ENCODE peak calls at places on chromosomes 6 and 20, in four cellular contexts. One of them, this sample, is unnamed.

GRCh38 chr6:72382602-72383529 is 239.0 kb upstream of the KCNQ5 start:
- DNase-seq in tibial artery: no peak
- DNase-seq in astrocyte: no peak
- DNase-seq in hepatocyte: no peak
- DNase-seq in this sample: no peak

GRCh38 chr20:50312682-50313187 is 122.1 kb downstream of the CEBPB start:
- DNase-seq in tibial artery: peak; percentile 94
- DNase-seq in astrocyte: peak; percentile 94
- DNase-seq in hepatocyte: no peak
- DNase-seq in this sample: peak; percentile 92

GRCh38 chr20:32918751-32919150 is 60.0 kb downstream of the EFCAB8 start:
- DNase-seq in tibial artery: no peak
- DNase-seq in astrocyte: no peak
- DNase-seq in hepatocyte: no peak
- DNase-seq in this sample: no peak

GRCh38 chr6:93136111-93136510 is 283.2 kb downstream of the EPHA7 start:
- DNase-seq in tibial artery: no peak
- DNase-seq in astrocyte: no peak
- DNase-seq in hepatocyte: no peak
- DNase-seq in this sample: no peak

GRCh38 chr20:46609043-46609442 is 42.2 kb downstream of the SLC13A3 start:
- DNase-seq in tibial artery: no peak
- DNase-seq in astrocyte: no peak
- DNase-seq in hepatocyte: no peak
- DNase-seq in this sample: no peak

GRCh38 chr6:41167173-41167963 is 4.5 kb upstream of the TREM2 start:
- DNase-seq in tibial artery: no peak
- DNase-seq in astrocyte: peak; percentile 6
- DNase-seq in hepatocyte: peak; percentile 67
- DNase-seq in this sample: no peak

GRCh38 chr6:34051339-34051919 is 94.5 kb downstream of the GRM4 start:
- DNase-seq in tibial artery: no peak
- DNase-seq in astrocyte: no peak
- DNase-seq in hepatocyte: no peak
- DNase-seq in this sample: no peak

GRCh38 chr20:45138451-45139300 is 14.4 kb upstream of the WFDC12 start:
- DNase-seq in tibial artery: no peak
- DNase-seq in astrocyte: no peak
- DNase-seq in hepatocyte: peak; percentile 71
- DNase-seq in this sample: peak; percentile 50

GRCh38 chr20:41230136-41230535 is 87.4 kb downstream of the ZHX3 start:
- DNase-seq in tibial artery: no peak
- DNase-seq in astrocyte: no peak
- DNase-seq in hepatocyte: no peak
- DNase-seq in this sample: no peak

DNA sequence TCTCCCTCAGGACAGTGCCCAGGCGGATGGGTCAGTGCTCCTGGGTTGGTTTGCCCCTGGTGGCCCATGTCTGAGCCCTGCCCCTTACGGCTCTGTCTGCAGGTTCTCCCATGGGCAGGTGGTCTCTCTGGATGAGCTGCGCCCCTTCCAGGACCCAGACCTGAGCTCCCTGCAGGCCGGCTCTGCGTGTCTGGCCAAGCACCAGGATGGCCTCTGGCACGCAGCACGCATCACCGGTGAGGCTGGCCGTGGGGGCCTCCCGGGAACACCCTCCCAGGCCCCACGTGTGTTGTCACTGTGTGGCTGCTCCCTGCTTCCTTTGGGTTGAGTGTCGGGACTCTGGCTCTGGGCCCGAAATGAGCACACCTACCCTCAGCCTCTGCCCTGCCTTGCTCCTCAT is 3.3 kb upstream of the LIME1 start:
- DNase-seq in tibial artery: peak; percentile 53
- DNase-seq in astrocyte: no peak
- DNase-seq in hepatocyte: no peak
- DNase-seq in this sample: no peak
- H3K36me3 ChIP-seq in tibial artery: peaks cover 45% of the 10 kb centered on the region
- H3K36me3 ChIP-seq in astrocyte: peaks cover 3% of the 10 kb centered on the region
- H3K36me3 ChIP-seq in hepatocyte: no peaks in the 10 kb centered on the region
- H3K36me3 ChIP-seq in this sample: peaks cover 32% of the 10 kb centered on the region

GRCh38 chr20:23084845-23085355 is 1.2 kb downstream of the CD93 start:
- DNase-seq in tibial artery: no peak
- DNase-seq in astrocyte: no peak
- DNase-seq in hepatocyte: no peak
- DNase-seq in this sample: no peak
- H3K4me3 ChIP-seq in tibial artery: peak overlapping the region; percentile 39
- H3K4me3 ChIP-seq in astrocyte: no peak overlapping the region
- H3K4me3 ChIP-seq in hepatocyte: no peak overlapping the region
- H3K4me3 ChIP-seq in this sample: no peak overlapping the region

DNA sequence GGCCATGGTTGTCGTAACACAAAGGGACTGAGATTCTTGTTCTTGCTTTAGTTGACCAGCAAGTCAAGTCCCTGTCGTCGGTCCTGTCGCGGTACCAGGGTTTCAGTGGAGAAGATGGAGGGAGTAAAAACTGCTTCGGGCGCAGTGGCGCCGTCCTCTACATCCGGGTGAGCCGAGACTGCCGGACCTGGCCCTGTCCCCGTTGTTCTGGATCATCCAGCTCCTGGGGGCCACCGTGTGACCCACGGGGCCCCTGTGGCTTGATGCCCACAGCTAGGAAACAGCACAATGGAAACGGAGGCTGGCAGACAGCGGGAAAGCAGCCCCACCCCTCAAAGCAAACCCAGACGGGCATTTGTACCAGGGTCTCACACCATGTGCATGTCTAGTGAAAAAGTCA is 15.0 kb downstream of the MTG2 start:
- DNase-seq in tibial artery: no peak
- DNase-seq in astrocyte: no peak
- DNase-seq in hepatocyte: no peak
- DNase-seq in this sample: no peak
- H3K36me3 ChIP-seq in tibial artery: peaks cover 74% of the 10 kb centered on the region
- H3K36me3 ChIP-seq in astrocyte: peaks cover 14% of the 10 kb centered on the region
- H3K36me3 ChIP-seq in hepatocyte: no peaks in the 10 kb centered on the region
- H3K36me3 ChIP-seq in this sample: peaks cover 73% of the 10 kb centered on the region

DNA sequence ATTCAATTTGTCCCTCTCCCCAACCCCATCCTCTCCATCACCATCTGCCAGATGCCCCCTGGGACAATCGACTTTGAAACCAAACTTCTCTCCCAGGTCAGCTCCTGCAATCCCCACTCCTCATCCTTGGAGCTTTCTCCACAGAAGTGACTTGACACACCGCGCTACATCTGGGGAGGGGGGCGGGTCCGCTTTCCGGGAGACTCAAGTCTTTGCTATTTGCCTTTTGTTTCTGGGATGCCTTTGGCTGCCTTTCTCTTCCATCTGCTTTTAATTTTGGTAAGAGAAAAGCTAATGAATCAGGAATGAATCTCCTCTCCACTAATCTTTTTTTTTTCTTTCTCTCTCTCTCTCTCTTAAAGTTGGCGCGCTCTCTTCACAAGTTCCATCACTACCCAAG is 749 bp upstream of the TPBG start:
- DNase-seq in tibial artery: no peak
- DNase-seq in astrocyte: peak; percentile 94
- DNase-seq in hepatocyte: peak; percentile 54
- DNase-seq in this sample: peak; percentile 56
- H3K4me3 ChIP-seq in tibial artery: peak overlapping the region; percentile 70
- H3K4me3 ChIP-seq in astrocyte: peak overlapping the region; percentile 83
- H3K4me3 ChIP-seq in hepatocyte: peak overlapping the region; percentile 91
- H3K4me3 ChIP-seq in this sample: peak overlapping the region; percentile 69

This sample was measured in MG63.